ENCODE peak calls at places on chromosomes 7 and 10, in five cellular contexts. I is HCT116, V is MM.1S, Y is kidney epithelial cell, L is AG04449. F is an unnamed sample.
A peak's percentile ranks its signal among the peaks of the same experiment; 100 is the strongest.

GRCh38 chr10:47368431-47369180 is 15.5 kb downstream of the ZNF488 start:
- DNase-seq in I (no peak), V (no peak), Y (no peak), L (no peak), F (no peak)

GRCh38 chr10:27155073-27155754 is at the start of gene MASTL:
- DNase-seq in I (peak; percentile 78), V (peak; percentile 95), Y (peak; percentile 65), L (peak; percentile 74), F (peak; percentile 62)

GRCh38 chr10:104245066-104245632 is 9.5 kb upstream of the GSTO1 start:
- DNase-seq in I (no peak), V (no peak), Y (no peak), L (no peak), F (no peak)

GRCh38 chr7:95690367-95690947 is 81.9 kb upstream of the DYNC1I1 start:
- DNase-seq in I (peak; percentile 52), V (peak; percentile 51), Y (no peak), L (no peak), F (no peak)

GRCh38 chr7:51275532-51275931 is 41.1 kb downstream of the COBL start:
- DNase-seq in I (no peak), V (no peak), Y (no peak), L (no peak), F (no peak)

GRCh38 chr7:101239191-101239950 is 1.8 kb upstream of the CLDN15 start:
- DNase-seq in I (no peak), V (no peak), Y (no peak), L (no peak), F (no peak)

GRCh38 chr7:127702938-127703337 is 50.9 kb downstream of the SND1 start:
- DNase-seq in I (no peak), V (no peak), Y (no peak), L (no peak), F (no peak)

GRCh38 chr7:128347573-128348147 is 4.0 kb upstream of the RBM28 start:
- DNase-seq in I (peak; percentile 18), V (peak; percentile 42), Y (no peak), L (no peak), F (peak; percentile 8)

GRCh38 chr7:40586197-40586596 is 451.4 kb downstream of the SUGCT start:
- DNase-seq in I (no peak), V (no peak), Y (peak; percentile 48), L (peak; percentile 60), F (no peak)

GRCh38 chr10:81978238-81978637 is 103.2 kb downstream of the NRG3 start:
- DNase-seq in I (no peak), V (peak; percentile 61), Y (no peak), L (no peak), F (peak; percentile 26)

GRCh38 chr7:65798111-65799075 is 74.5 kb upstream of the VKORC1L1 start:
- DNase-seq in I (no peak), V (no peak), Y (no peak), L (peak; percentile 26), F (no peak)

GRCh38 chr10:17216217-17216900 is 11.7 kb upstream of the VIM start:
- DNase-seq in I (peak; percentile 93), V (peak; percentile 40), Y (peak; percentile 100), L (peak; percentile 97), F (no peak)
- TF ChIP-seq CTCF in I (no peak), V (no peak), Y (no peak), L (no peak), F (no peak)

GRCh38 chr7:99505324-99505662 is 831 bp downstream of the ZKSCAN5 start:
- DNase-seq in I (no peak), V (no peak), Y (no peak), L (no peak), F (no peak)

GRCh38 chr7:99504281-99504602 is 220 bp upstream of the ZKSCAN5 start:
- DNase-seq in I (peak; percentile 93), V (no peak), Y (peak; percentile 83), L (no peak), F (no peak)

GRCh38 chr7:99499713-99500636 is at the start of gene ZNF394:
- DNase-seq in I (peak; percentile 87), V (peak; percentile 96), Y (peak; percentile 71), L (peak; percentile 44), F (peak; percentile 66)

GRCh38 chr7:99500637-99501009 is 542 bp upstream of the ZNF394 start:
- DNase-seq in I (no peak), V (no peak), Y (no peak), L (no peak), F (no peak)

DNA sequence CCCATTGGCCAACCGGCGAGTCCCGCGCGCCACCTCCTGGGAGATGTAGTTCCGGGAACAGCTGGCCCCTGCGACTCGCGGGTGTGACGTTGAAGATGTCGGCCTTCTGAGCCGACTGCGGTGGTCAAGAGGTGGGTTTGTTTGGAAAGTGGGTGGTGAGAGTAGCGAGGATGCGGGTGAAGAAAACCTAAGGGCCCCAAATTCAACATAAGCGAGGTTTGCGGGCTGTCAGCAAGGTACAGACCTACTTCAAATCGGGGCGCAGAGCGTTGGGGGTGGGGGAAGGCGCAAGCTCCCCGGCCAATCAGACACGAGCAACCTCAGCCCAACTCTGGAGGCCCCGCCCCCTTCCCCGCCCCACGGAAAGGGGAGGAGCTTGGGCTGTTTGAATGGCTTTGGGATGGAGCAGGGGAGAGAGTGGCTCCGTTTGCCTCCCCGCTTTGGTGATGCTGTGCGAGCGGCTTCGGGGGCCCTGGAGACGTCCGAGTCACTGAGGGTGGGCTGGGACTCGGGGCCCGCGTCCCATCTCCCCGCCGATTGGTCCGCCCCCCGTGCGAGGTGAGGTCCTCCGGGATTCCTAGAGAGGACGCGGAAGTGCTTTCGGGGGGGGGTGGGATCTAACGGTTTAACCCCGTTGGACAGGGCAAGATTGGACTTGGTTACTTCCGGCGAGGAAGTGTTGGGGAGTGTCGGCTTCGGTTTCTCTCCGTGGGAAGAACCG is at the start of gene ZKSCAN5:
- DNase-seq in I (peak; percentile 94), V (peak; percentile 96), Y (peak; percentile 60), L (peak; percentile 76), F (peak; percentile 89)
- H3K4me3 ChIP-seq in I (peak within 1 kb of the TSS; percentile 87), V (peak within 1 kb of the TSS; percentile 83), Y (peak within 1 kb of the TSS; percentile 96), L (peak within 1 kb of the TSS; percentile 83), F (peak within 1 kb of the TSS; percentile 70)

DNA sequence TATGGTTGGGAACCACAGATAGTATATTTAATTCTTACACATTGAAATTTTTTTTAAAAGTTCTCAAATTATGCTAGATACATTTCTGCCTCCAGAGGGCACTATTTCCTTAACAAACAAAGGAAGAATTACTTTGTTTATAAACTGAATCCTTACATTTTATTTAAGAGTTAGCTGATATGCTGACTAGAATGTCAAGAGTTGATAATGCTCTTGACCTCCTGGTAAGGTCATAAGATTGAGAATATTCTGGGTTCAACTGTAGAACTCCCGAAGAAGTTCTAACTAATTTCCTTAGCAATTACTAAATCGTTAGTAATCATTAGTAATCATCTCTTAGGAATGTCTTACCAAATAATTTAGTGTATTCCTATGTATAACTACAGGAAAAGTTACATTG is 95.3 kb upstream of the CYP26C1 start:
- DNase-seq in I (peak; percentile 34), V (peak; percentile 66), Y (peak; percentile 26), L (no peak), F (peak; percentile 37)
- TF ChIP-seq CTCF in I (peak; percentile 36), V (peak; percentile 66), Y (peak; percentile 38), L (no peak), F (peak; percentile 48)

GRCh38 chr7:75967055-75967454 is 27.3 kb downstream of the TMEM120A start:
- DNase-seq in I (no peak), V (no peak), Y (no peak), L (no peak), F (no peak)
- H3K4me3 ChIP-seq in I (no peak overlapping the region), V (no peak overlapping the region), Y (no peak overlapping the region), L (no peak overlapping the region), F (no peak overlapping the region)

DNA sequence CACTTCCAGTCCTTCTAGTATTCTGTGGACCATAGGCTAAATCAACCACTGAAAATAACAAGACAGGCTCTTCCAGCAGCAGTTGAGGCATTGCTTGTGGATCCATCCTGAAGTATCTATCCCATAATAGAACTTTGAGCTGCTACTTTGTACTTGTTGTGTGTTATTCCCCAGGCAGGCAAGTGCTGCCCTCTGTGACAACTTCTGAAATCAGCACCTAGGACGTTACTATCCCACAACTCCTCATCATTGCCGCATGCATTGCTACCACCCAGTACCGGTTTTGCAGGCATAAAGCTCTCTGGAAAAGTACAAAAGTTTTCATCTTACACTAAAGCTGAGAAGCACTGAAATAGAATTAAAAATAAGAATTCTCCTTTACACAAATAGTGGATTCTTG is 145.3 kb downstream of the HTR7 start:
- DNase-seq in I (no peak), V (no peak), Y (no peak), L (no peak), F (no peak)
- TF ChIP-seq CTCF in I (peak; percentile 15), V (no peak), Y (no peak), L (no peak), F (peak; percentile 30)

GRCh38 chr10:1737222-1738061 is at the start of gene ADARB2:
- DNase-seq in I (no peak), V (no peak), Y (peak; percentile 29), L (no peak), F (peak; percentile 67)
- H3K4me3 ChIP-seq in I (no peak within 1 kb of the TSS), V (no peak within 1 kb of the TSS), Y (peak within 1 kb of the TSS; percentile 15), L (no peak within 1 kb of the TSS), F (peak within 1 kb of the TSS; percentile 48)

GRCh38 chr7:1794888-1795542 is 124.9 kb downstream of the ELFN1 start:
- DNase-seq in I (no peak), V (no peak), Y (no peak), L (no peak), F (no peak)
- TF ChIP-seq CTCF in I (peak; percentile 21), V (peak; percentile 16), Y (no peak), L (peak; percentile 3), F (no peak)

GRCh38 chr7:123273185-123273584 is 73.4 kb upstream of the SLC13A1 start:
- DNase-seq in I (no peak), V (no peak), Y (no peak), L (no peak), F (no peak)

GRCh38 chr7:123275036-123275753 is 75.4 kb upstream of the SLC13A1 start:
- DNase-seq in I (no peak), V (no peak), Y (no peak), L (no peak), F (no peak)

GRCh38 chr7:123270553-123270952 is 70.8 kb upstream of the SLC13A1 start:
- DNase-seq in I (no peak), V (no peak), Y (no peak), L (no peak), F (no peak)

GRCh38 chr7:123271231-123271630 is 71.5 kb upstream of the SLC13A1 start:
- DNase-seq in I (no peak), V (no peak), Y (peak; percentile 5), L (no peak), F (no peak)

GRCh38 chr7:123271856-123272255 is 72.1 kb upstream of the SLC13A1 start:
- DNase-seq in I (no peak), V (no peak), Y (no peak), L (no peak), F (no peak)
- H3K4me3 ChIP-seq in I (no peak overlapping the region), V (no peak overlapping the region), Y (no peak overlapping the region), L (no peak overlapping the region), F (no peak overlapping the region)

GRCh38 chr10:10911471-10911921 is 106.2 kb upstream of the CELF2 start:
- DNase-seq in I (no peak), V (no peak), Y (peak; percentile 93), L (peak; percentile 69), F (no peak)

GRCh38 chr10:10915215-10915614 is 102.5 kb upstream of the CELF2 start:
- DNase-seq in I (no peak), V (no peak), Y (no peak), L (no peak), F (no peak)

GRCh38 chr10:10911035-10911434 is 106.6 kb upstream of the CELF2 start:
- DNase-seq in I (no peak), V (no peak), Y (no peak), L (no peak), F (no peak)

GRCh38 chr10:10917031-10917430 is 100.6 kb upstream of the CELF2 start:
- DNase-seq in I (no peak), V (no peak), Y (no peak), L (no peak), F (no peak)

GRCh38 chr10:10914129-10914528 is 103.5 kb upstream of the CELF2 start:
- DNase-seq in I (no peak), V (no peak), Y (no peak), L (no peak), F (no peak)
- TF ChIP-seq CTCF in I (no peak), V (no peak), Y (no peak), L (no peak), F (no peak)

F was measured in LNCaP clone FGC.